ENCODE peak calls at places on chromosomes 5 and 9, in seven cellular contexts. X is OCI-LY7, F is fibroblast of pulmonary artery, V is left lung, A is A549, C is fibroblast of lung, L is PC-3. O is an unnamed sample.

GRCh38 chr5:56175465-56175864 is 57.7 kb downstream of the ANKRD55 start:
- DNase-seq in X (no peak), F (peak), V (no peak), A (peak), C (peak), L (peak), O (peak)

GRCh38 chr9:16869961-16870605 is 387 bp downstream of the BNC2 start:
- DNase-seq in X (no peak), F (peak), V (no peak), A (peak), C (no peak), L (peak), O (no peak)

GRCh38 chr5:112333236-112333850 is 85.7 kb downstream of the EPB41L4A start:
- DNase-seq in X (no peak), F (no peak), V (no peak), A (no peak), C (no peak), L (no peak), O (no peak)

GRCh38 chr5:50853151-50853550 is 186.7 kb downstream of the PARP8 start:
- DNase-seq in X (peak), F (no peak), V (peak), A (no peak), C (no peak), L (no peak), O (no peak)

GRCh38 chr5:8508196-8508595 is 639.2 kb downstream of the MTRR start:
- DNase-seq in X (no peak), F (no peak), V (no peak), A (no peak), C (peak), L (peak), O (no peak)

GRCh38 chr5:23303433-23303832 is 204.0 kb upstream of the PRDM9 start:
- DNase-seq in X (no peak), F (no peak), V (no peak), A (peak), C (no peak), L (no peak), O (no peak)

GRCh38 chr5:54547711-54548250 is 30.2 kb downstream of the SNX18 start:
- DNase-seq in X (no peak), F (peak), V (no peak), A (peak), C (peak), L (peak), O (peak)

GRCh38 chr9:129888085-129888808 is 53.0 kb downstream of the USP20 start:
- DNase-seq in X (peak), F (no peak), V (peak), A (no peak), C (no peak), L (no peak), O (no peak)

GRCh38 chr9:83714316-83714715 is 6.6 kb upstream of the UBQLN1 start:
- DNase-seq in X (peak), F (peak), V (no peak), A (no peak), C (peak), L (peak), O (peak)

GRCh38 chr9:121692606-121693505 is 41.4 kb downstream of the DAB2IP start:
- DNase-seq in X (no peak), F (peak), V (no peak), A (peak), C (no peak), L (peak), O (peak)

GRCh38 chr5:132437604-132438275 is 52.8 kb downstream of the IRF1 start:
- DNase-seq in X (peak), F (peak), V (peak), A (peak), C (peak), L (no peak), O (peak)

GRCh38 chr5:129930221-129930620 is 26.0 kb downstream of the CHSY3 start:
- DNase-seq in X (no peak), F (peak), V (no peak), A (no peak), C (no peak), L (no peak), O (peak)

GRCh38 chr5:141409598-141410306 is 1.9 kb downstream of the PCDHGB6 start:
- DNase-seq in X (no peak), F (no peak), V (no peak), A (no peak), C (no peak), L (no peak), O (no peak)

GRCh38 chr5:68433921-68434879 is 218.6 kb downstream of the PIK3R1 start:
- DNase-seq in X (peak), F (peak), V (peak), A (peak), C (peak), L (peak), O (peak)

GRCh38 chr9:126781717-126782388 is 23.0 kb upstream of the ZBTB43 start:
- DNase-seq in X (peak), F (peak), V (peak), A (peak), C (peak), L (peak), O (peak)

GRCh38 chr5:174531782-174532191 is 192.6 kb upstream of the MSX2 start:
- DNase-seq in X (no peak), F (no peak), V (no peak), A (no peak), C (no peak), L (peak), O (no peak)

GRCh38 chr5:174533127-174533453 is 191.3 kb upstream of the MSX2 start:
- DNase-seq in X (no peak), F (no peak), V (no peak), A (peak), C (no peak), L (no peak), O (no peak)

GRCh38 chr5:174533771-174534221 is 190.6 kb upstream of the MSX2 start:
- DNase-seq in X (no peak), F (peak), V (no peak), A (peak), C (peak), L (peak), O (peak)

GRCh38 chr5:174532453-174533126 is 191.8 kb upstream of the MSX2 start:
- DNase-seq in X (no peak), F (peak), V (peak), A (peak), C (peak), L (peak), O (peak)

DNA sequence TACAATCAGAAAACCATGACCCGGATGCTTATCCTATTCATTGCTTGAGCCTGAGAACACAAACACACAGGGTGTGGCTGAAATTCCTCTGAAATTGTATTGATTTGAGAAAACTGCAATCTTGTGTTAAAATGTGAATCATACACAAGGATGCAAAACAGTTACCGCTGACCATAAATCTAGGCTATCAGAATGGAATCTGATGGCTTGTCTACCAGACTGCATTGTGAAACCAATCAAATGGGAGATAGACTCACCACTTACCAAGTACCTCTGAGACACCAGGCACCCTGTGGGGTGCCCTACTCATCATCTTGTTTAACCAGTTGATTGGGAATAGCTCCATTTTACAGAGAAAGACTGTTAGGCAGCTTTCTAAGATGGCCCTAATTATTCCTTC is 188.7 kb upstream of the MSX2 start:
- DNase-seq in X (no peak), F (no peak), V (no peak), A (peak), C (peak), L (peak), O (peak)
- TF ChIP-seq CTCF in X (no peak), F (no peak), V (no peak), A (no peak), C (no peak), L (no peak), O (no peak)

DNA sequence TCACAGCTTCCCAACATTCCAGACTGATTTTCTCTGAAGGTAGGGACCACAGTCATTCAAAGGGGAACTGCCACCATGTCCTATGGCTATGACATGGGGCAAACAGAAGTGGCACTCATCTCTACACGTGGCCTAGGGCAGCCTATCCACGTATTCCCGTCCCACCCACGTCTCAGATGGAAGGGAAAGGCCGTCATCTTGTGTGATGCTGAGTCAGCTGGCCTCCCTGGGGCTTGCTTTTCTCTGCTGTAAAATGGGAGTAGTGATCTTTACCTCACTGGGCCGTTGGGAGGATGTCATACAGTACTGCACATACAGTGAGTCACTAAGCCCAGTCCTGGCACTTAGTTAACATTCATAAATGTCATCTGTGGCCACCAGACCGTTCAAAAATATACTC is 72.3 kb downstream of the RAPGEF1 start:
- DNase-seq in X (no peak), F (no peak), V (peak), A (no peak), C (no peak), L (no peak), O (no peak)
- H3K4me3 ChIP-seq in X (peak), F (no peak), V (no peak), A (no peak), C (no peak), L (no peak), O (no peak)

GRCh38 chr5:177312649-177313181 is 1.0 kb upstream of the MXD3 start:
- DNase-seq in X (peak), F (no peak), V (no peak), A (peak), C (peak), L (peak), O (no peak)
- TF ChIP-seq CTCF in X (peak), F (no peak), V (no peak), A (no peak), C (no peak), L (peak), O (no peak)

DNA sequence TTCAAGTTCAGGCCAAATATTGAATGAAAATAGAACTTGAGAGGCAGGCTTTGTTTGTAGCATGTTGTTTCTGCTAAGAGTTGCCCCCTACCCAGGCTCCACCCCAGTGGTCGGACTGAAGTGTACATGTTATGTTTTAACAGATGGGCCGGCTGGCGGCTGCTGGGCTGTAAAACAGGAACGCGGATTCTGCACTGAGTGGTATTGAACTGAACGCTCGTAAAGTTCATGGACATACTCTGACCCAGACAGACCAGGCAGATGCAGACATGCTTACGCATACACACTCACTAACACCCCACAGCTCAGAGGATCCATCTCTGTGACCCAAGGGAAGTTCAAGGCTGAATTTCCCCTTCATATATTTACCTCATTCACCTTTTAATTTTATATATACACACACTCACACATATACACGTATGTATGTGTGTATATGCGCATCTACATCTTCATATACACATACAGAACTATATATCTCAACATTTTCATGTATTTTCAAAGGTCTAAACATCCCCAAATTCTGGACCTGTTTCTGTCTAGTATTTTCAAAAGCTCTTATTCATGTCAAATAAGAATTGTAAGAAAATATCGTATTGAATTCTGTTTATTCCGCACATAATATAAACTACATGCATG is 1.4 kb downstream of the MARCHF3 start:
- DNase-seq in X (peak), F (no peak), V (no peak), A (no peak), C (peak), L (peak), O (peak)
- H3K4me3 ChIP-seq in X (peak), F (peak), V (peak), A (no peak), C (peak), L (peak), O (peak)

DNA sequence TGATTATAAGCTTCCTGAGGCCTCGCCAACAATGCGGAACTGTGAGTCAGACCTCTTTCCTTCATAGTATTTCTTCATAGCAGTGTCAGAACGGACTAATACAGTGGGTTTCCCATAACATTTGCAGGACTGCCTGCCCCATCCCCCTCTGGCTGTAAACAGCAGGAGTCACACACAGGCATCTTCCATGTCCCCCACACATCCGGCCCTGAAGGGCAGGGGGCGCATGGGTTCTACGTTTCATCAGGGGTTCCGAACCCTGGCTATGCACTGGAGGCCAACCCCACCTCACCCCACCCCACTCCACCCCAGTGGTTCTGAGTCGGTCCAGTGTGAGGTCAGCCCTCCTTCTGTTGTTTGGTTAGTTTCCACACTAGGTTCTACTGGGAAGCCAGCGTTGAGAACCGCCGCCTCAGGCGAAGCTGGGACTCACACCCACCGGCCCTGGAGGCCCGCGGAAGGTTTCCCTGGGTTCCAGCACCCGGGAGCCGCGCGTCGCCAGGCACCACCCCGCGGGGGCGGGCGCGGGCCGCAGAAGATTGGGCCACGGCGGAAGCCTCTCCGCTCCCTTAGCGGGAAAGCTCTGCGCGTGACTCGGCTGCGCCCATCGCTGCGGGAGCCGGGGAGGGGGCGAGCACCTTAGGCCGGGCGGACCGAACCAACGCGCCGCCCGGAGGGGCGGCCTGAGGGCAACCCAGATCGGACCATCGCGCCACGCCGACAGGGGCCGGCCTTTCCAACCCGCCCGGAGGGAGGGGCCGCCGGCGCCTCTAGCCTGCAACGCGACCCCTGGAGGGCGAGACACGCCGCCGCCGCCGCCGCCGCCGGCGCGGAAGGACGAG is at the start of gene RUSC2:
- DNase-seq in X (peak), F (peak), V (peak), A (peak), C (peak), L (peak), O (peak)
- TF ChIP-seq CTCF in X (peak), F (peak), V (peak), A (peak), C (peak), L (peak), O (peak)

DNA sequence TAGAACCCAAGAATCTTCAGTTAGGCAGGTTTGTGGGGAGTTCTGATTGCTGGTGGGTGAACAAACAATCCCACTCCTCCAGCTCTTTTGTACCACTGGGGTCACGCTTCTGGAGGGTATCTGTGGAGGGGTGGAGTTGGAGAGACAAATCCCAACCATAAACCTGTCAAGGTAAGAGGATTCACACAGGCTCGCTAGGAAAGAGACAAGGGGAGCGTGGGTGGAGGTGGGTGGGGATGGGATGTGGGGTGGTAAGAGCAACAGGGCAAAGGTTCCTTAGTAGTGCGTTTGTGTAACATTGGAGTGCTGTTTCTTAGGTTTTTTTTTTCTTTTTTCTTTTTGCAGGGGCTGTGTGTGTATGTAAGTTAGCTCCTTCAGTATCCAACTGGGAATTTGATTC is 164.2 kb upstream of the RAD23B start:
- DNase-seq in X (no peak), F (no peak), V (no peak), A (no peak), C (no peak), L (no peak), O (no peak)
- H3K4me3 ChIP-seq in X (no peak), F (no peak), V (no peak), A (no peak), C (no peak), L (no peak), O (no peak)

GRCh38 chr5:10528056-10528816 is 35.6 kb upstream of the ANKRD33B start:
- DNase-seq in X (no peak), F (no peak), V (no peak), A (no peak), C (peak), L (no peak), O (peak)
- TF ChIP-seq CTCF in X (peak), F (no peak), V (no peak), A (no peak), C (peak), L (no peak), O (peak)

DNA sequence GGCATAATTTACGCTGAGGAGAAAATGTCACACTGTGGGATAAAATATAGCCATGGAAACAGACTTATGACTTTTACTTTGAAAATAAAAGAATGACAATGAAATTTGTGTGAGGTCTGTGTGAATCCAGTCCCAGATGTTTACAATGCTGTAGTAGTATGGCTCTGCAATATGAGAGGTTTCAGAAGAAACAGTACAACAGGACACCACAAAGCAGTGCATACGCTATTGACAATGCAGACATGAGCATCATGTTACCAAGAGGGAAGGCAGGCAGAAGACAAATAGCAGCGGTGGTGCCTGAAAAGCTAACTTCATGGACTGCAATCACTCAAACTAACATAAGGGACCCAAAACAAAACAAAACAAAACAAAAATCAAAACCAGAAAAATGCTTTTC is 1.8 kb downstream of the FGF10 start:
- DNase-seq in X (no peak), F (no peak), V (no peak), A (no peak), C (peak), L (no peak), O (no peak)
- H3K4me3 ChIP-seq in X (no peak), F (no peak), V (peak), A (no peak), C (peak), L (no peak), O (no peak)

GRCh38 chr5:138831703-138832102 is 43.4 kb downstream of the LRRTM2 start:
- DNase-seq in X (no peak), F (no peak), V (no peak), A (no peak), C (no peak), L (no peak), O (no peak)

GRCh38 chr5:138833095-138833494 is 42.0 kb downstream of the LRRTM2 start:
- DNase-seq in X (no peak), F (no peak), V (no peak), A (no peak), C (no peak), L (no peak), O (no peak)

GRCh38 chr5:138832218-138832617 is 42.9 kb downstream of the LRRTM2 start:
- DNase-seq in X (no peak), F (no peak), V (no peak), A (no peak), C (peak), L (no peak), O (peak)

GRCh38 chr5:138824924-138825863 is 49.9 kb downstream of the LRRTM2 start:
- DNase-seq in X (peak), F (peak), V (no peak), A (peak), C (peak), L (no peak), O (peak)

DNA sequence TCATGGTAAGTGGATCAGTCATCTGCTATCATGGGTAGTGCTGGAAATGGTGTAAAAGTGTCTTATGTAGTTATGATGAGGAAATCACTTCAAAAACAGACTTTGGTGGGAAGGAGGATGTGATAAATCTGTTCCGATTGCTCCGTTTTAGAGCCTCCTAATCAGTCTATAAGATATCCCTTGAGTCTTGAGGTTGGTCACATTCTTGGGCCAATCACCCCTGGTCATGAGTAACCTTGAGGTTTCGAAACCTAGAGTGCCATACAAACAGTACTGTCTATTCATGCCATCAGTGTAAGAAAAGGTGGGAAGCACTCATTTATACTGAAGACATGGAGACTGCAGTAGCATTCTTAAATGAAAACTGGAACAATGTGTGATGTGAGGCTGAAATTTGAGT is 45.8 kb downstream of the LRRTM2 start:
- DNase-seq in X (no peak), F (peak), V (no peak), A (no peak), C (no peak), L (no peak), O (peak)
- TF ChIP-seq CTCF in X (no peak), F (no peak), V (no peak), A (no peak), C (no peak), L (no peak), O (no peak)

O was measured in fibroblast of the aortic adventitia.